ENCODE peak calls at places on chromosomes 6 and 20, in six cellular contexts. F, B, Y, W, K and R are unnamed samples.

GRCh38 chr6:100300221-100300736 is 164.4 kb downstream of the SIM1 start:
- DNase-seq in F (peak; percentile 95), B (peak; percentile 65), Y (peak; percentile 85), W (no peak), K (no peak), R (no peak)

GRCh38 chr6:120355822-120356221 is 978.5 kb downstream of the TBC1D32 start:
- DNase-seq in F (no peak), B (no peak), Y (no peak), W (no peak), K (no peak), R (no peak)

GRCh38 chr6:36678488-36679042 is at the start of gene CDKN1A:
- DNase-seq in F (peak; percentile 93), B (peak; percentile 86), Y (peak; percentile 97), W (peak; percentile 76), K (peak; percentile 84), R (peak; percentile 81)

GRCh38 chr20:57525328-57526053 is 551 bp upstream of the CTCFL start:
- DNase-seq in F (no peak), B (no peak), Y (no peak), W (no peak), K (no peak), R (no peak)

GRCh38 chr6:34310846-34311245 is 62.0 kb upstream of the SMIM29 start:
- DNase-seq in F (no peak), B (no peak), Y (no peak), W (no peak), K (no peak), R (no peak)

GRCh38 chr6:19691465-19692167 is 145.6 kb upstream of the ID4 start:
- DNase-seq in F (no peak), B (no peak), Y (no peak), W (peak; percentile 64), K (peak; percentile 72), R (peak; percentile 75)

GRCh38 chr20:52145587-52145986 is 46.0 kb downstream of the ZFP64 start:
- DNase-seq in F (peak; percentile 28), B (no peak), Y (no peak), W (no peak), K (no peak), R (no peak)

GRCh38 chr20:34037121-34037520 is 43.4 kb downstream of the RALY start:
- DNase-seq in F (no peak), B (no peak), Y (no peak), W (no peak), K (no peak), R (no peak)

GRCh38 chr20:49701313-49701731 is 12.4 kb downstream of the B4GALT5 start:
- DNase-seq in F (peak; percentile 43), B (no peak), Y (no peak), W (no peak), K (no peak), R (no peak)

GRCh38 chr20:9909167-9909566 is 70.3 kb upstream of the PAK5 start:
- DNase-seq in F (no peak), B (no peak), Y (no peak), W (no peak), K (no peak), R (no peak)

GRCh38 chr20:63772781-63773520 is 33.4 kb downstream of the SLC2A4RG start:
- DNase-seq in F (peak; percentile 11), B (no peak), Y (no peak), W (no peak), K (no peak), R (no peak)

GRCh38 chr6:89830385-89830809 is 717 bp downstream of the CASP8AP2 start:
- DNase-seq in F (no peak), B (no peak), Y (no peak), W (no peak), K (no peak), R (no peak)
- H3K14ac ChIP-seq in F (peak overlapping the region; percentile 62), B (peak overlapping the region; percentile 9), Y (no peak overlapping the region), W (no peak overlapping the region), K (no peak overlapping the region), R (no peak overlapping the region)

GRCh38 chr20:1283522-1284210 is 17.6 kb downstream of the SNPH start:
- DNase-seq in F (peak; percentile 30), B (no peak), Y (peak; percentile 64), W (no peak), K (no peak), R (no peak)
- H3K14ac ChIP-seq in F (no peak overlapping the region), B (no peak overlapping the region), Y (no peak overlapping the region), W (no peak overlapping the region), K (no peak overlapping the region), R (peak overlapping the region; percentile 40)

GRCh38 chr6:70684794-70685493 is 17.3 kb downstream of the SMAP1 start:
- DNase-seq in F (no peak), B (no peak), Y (no peak), W (no peak), K (no peak), R (no peak)
- H3K14ac ChIP-seq in F (no peak overlapping the region), B (no peak overlapping the region), Y (no peak overlapping the region), W (no peak overlapping the region), K (no peak overlapping the region), R (no peak overlapping the region)

GRCh38 chr20:5808901-5809300 is 58.7 kb downstream of the SHLD1 start:
- DNase-seq in F (no peak), B (no peak), Y (no peak), W (no peak), K (no peak), R (no peak)
- H3K14ac ChIP-seq in F (no peak overlapping the region), B (no peak overlapping the region), Y (no peak overlapping the region), W (no peak overlapping the region), K (no peak overlapping the region), R (no peak overlapping the region)

DNA sequence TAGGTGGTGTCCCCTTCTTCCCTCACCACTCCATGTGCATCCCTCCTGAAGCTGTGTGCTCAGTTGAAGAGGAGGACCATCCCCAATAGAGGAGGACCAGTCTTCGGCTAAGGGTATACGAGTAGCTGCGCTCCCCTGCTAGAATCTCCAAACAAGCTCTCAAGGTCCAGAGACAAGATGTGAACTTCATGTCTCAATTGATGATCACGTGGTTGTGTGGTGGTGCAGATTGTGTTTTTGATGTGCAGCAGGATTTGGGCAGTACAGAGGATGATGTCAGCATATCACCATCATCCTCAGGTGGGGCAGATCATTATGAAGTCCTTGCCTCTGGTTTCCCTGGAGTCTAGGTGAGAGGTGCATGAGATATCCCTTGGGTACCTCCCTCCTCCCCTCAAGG is 20.0 kb upstream of the DDR1 start:
- DNase-seq in F (no peak), B (no peak), Y (no peak), W (no peak), K (no peak), R (no peak)
- H3K14ac ChIP-seq in F (no peak overlapping the region), B (no peak overlapping the region), Y (no peak overlapping the region), W (no peak overlapping the region), K (no peak overlapping the region), R (no peak overlapping the region)

GRCh38 chr6:14759976-14760672 is 485.7 kb upstream of the JARID2 start:
- DNase-seq in F (no peak), B (no peak), Y (no peak), W (no peak), K (no peak), R (no peak)
- H3K14ac ChIP-seq in F (no peak overlapping the region), B (no peak overlapping the region), Y (no peak overlapping the region), W (no peak overlapping the region), K (no peak overlapping the region), R (no peak overlapping the region)